ENCODE peak calls at places on chromosomes 1 and 21, in seven cellular contexts. One of them, this sample, is unnamed.

GRCh38 chr1:26044971-26045711 is 777 bp downstream of the SLC30A2 start:
- DNase-seq in NCI-H1092 treated with DMSO at 0.1 percent for 48 hours: no peak
- DNase-seq in dorsolateral prefrontal cortex: no peak
- DNase-seq in EH: no peak
- DNase-seq in right lobe of liver: no peak
- DNase-seq in NCI-H82: no peak
- DNase-seq in stimulated activated CD8-positive, alpha-beta memory T cell treated with anti-CD3 and anti-CD28 coated beads, Interleukin-4, amount 100 ng/mL, for 24 hours: no peak
- DNase-seq in this sample: no peak

GRCh38 chr1:211210052-211210451 is 49.1 kb upstream of the RCOR3 start:
- DNase-seq in NCI-H1092 treated with DMSO at 0.1 percent for 48 hours: no peak
- DNase-seq in right lobe of liver: no peak
- DNase-seq in EH: no peak
- DNase-seq in NCI-H82: no peak
- DNase-seq in dorsolateral prefrontal cortex: no peak
- DNase-seq in stimulated activated CD8-positive, alpha-beta memory T cell treated with anti-CD3 and anti-CD28 coated beads, Interleukin-4, amount 100 ng/mL, for 24 hours: no peak
- DNase-seq in this sample: no peak

GRCh38 chr1:205593967-205594366 is 37.8 kb downstream of the ELK4 start:
- DNase-seq in NCI-H1092 treated with DMSO at 0.1 percent for 48 hours: no peak
- DNase-seq in stimulated activated CD8-positive, alpha-beta memory T cell treated with anti-CD3 and anti-CD28 coated beads, Interleukin-4, amount 100 ng/mL, for 24 hours: no peak
- DNase-seq in right lobe of liver: no peak
- DNase-seq in dorsolateral prefrontal cortex: no peak
- DNase-seq in NCI-H82: no peak
- DNase-seq in EH: no peak
- DNase-seq in this sample: no peak

GRCh38 chr1:233357595-233358446 is 30.3 kb downstream of the MAP3K21 start:
- DNase-seq in dorsolateral prefrontal cortex: no peak
- DNase-seq in NCI-H82: no peak
- DNase-seq in right lobe of liver: no peak
- DNase-seq in stimulated activated CD8-positive, alpha-beta memory T cell treated with anti-CD3 and anti-CD28 coated beads, Interleukin-4, amount 100 ng/mL, for 24 hours: no peak
- DNase-seq in NCI-H1092 treated with DMSO at 0.1 percent for 48 hours: no peak
- DNase-seq in EH: no peak
- DNase-seq in this sample: no peak

GRCh38 chr1:97366986-97367385 is 553.8 kb downstream of the DPYD start:
- DNase-seq in EH: no peak
- DNase-seq in right lobe of liver: no peak
- DNase-seq in NCI-H82: no peak
- DNase-seq in NCI-H1092 treated with DMSO at 0.1 percent for 48 hours: no peak
- DNase-seq in dorsolateral prefrontal cortex: no peak
- DNase-seq in stimulated activated CD8-positive, alpha-beta memory T cell treated with anti-CD3 and anti-CD28 coated beads, Interleukin-4, amount 100 ng/mL, for 24 hours: no peak
- DNase-seq in this sample: no peak

GRCh38 chr1:224377676-224378006 is 21.0 kb downstream of the CNIH4 start:
- DNase-seq in right lobe of liver: no peak
- DNase-seq in dorsolateral prefrontal cortex: no peak
- DNase-seq in stimulated activated CD8-positive, alpha-beta memory T cell treated with anti-CD3 and anti-CD28 coated beads, Interleukin-4, amount 100 ng/mL, for 24 hours: no peak
- DNase-seq in NCI-H1092 treated with DMSO at 0.1 percent for 48 hours: no peak
- DNase-seq in NCI-H82: no peak
- DNase-seq in EH: peak
- DNase-seq in this sample: no peak

GRCh38 chr1:9251501-9251900 is 16.9 kb downstream of the H6PD start:
- DNase-seq in stimulated activated CD8-positive, alpha-beta memory T cell treated with anti-CD3 and anti-CD28 coated beads, Interleukin-4, amount 100 ng/mL, for 24 hours: no peak
- DNase-seq in EH: no peak
- DNase-seq in dorsolateral prefrontal cortex: no peak
- DNase-seq in NCI-H1092 treated with DMSO at 0.1 percent for 48 hours: no peak
- DNase-seq in NCI-H82: peak
- DNase-seq in right lobe of liver: no peak
- DNase-seq in this sample: no peak

GRCh38 chr1:39387452-39387851 is 104.0 kb upstream of the BMP8A start:
- DNase-seq in right lobe of liver: no peak
- DNase-seq in NCI-H82: peak
- DNase-seq in stimulated activated CD8-positive, alpha-beta memory T cell treated with anti-CD3 and anti-CD28 coated beads, Interleukin-4, amount 100 ng/mL, for 24 hours: no peak
- DNase-seq in NCI-H1092 treated with DMSO at 0.1 percent for 48 hours: no peak
- DNase-seq in EH: peak
- DNase-seq in dorsolateral prefrontal cortex: no peak
- DNase-seq in this sample: no peak

GRCh38 chr1:196180847-196181593 is 427.2 kb downstream of the KCNT2 start:
- DNase-seq in stimulated activated CD8-positive, alpha-beta memory T cell treated with anti-CD3 and anti-CD28 coated beads, Interleukin-4, amount 100 ng/mL, for 24 hours: no peak
- DNase-seq in NCI-H82: no peak
- DNase-seq in NCI-H1092 treated with DMSO at 0.1 percent for 48 hours: no peak
- DNase-seq in dorsolateral prefrontal cortex: no peak
- DNase-seq in right lobe of liver: no peak
- DNase-seq in EH: peak
- DNase-seq in this sample: no peak

GRCh38 chr21:32813265-32813903 is 41.8 kb upstream of the PAXBP1 start:
- DNase-seq in stimulated activated CD8-positive, alpha-beta memory T cell treated with anti-CD3 and anti-CD28 coated beads, Interleukin-4, amount 100 ng/mL, for 24 hours: no peak
- DNase-seq in right lobe of liver: no peak
- DNase-seq in NCI-H1092 treated with DMSO at 0.1 percent for 48 hours: no peak
- DNase-seq in NCI-H82: no peak
- DNase-seq in EH: no peak
- DNase-seq in dorsolateral prefrontal cortex: no peak
- DNase-seq in this sample: no peak

GRCh38 chr1:234938924-234939323 is 189.7 kb downstream of the TOMM20 start:
- DNase-seq in NCI-H1092 treated with DMSO at 0.1 percent for 48 hours: no peak
- DNase-seq in stimulated activated CD8-positive, alpha-beta memory T cell treated with anti-CD3 and anti-CD28 coated beads, Interleukin-4, amount 100 ng/mL, for 24 hours: no peak
- DNase-seq in right lobe of liver: peak
- DNase-seq in EH: no peak
- DNase-seq in dorsolateral prefrontal cortex: no peak
- DNase-seq in NCI-H82: no peak
- DNase-seq in this sample: no peak

GRCh38 chr1:153483776-153484175 is 23.3 kb upstream of the S100A7 start:
- DNase-seq in EH: no peak
- DNase-seq in NCI-H1092 treated with DMSO at 0.1 percent for 48 hours: peak
- DNase-seq in stimulated activated CD8-positive, alpha-beta memory T cell treated with anti-CD3 and anti-CD28 coated beads, Interleukin-4, amount 100 ng/mL, for 24 hours: no peak
- DNase-seq in dorsolateral prefrontal cortex: no peak
- DNase-seq in NCI-H82: peak
- DNase-seq in right lobe of liver: no peak
- DNase-seq in this sample: no peak

GRCh38 chr1:60342569-60342968 is 269.0 kb upstream of the C1orf87 start:
- DNase-seq in EH: no peak
- DNase-seq in dorsolateral prefrontal cortex: no peak
- DNase-seq in stimulated activated CD8-positive, alpha-beta memory T cell treated with anti-CD3 and anti-CD28 coated beads, Interleukin-4, amount 100 ng/mL, for 24 hours: no peak
- DNase-seq in right lobe of liver: no peak
- DNase-seq in NCI-H82: no peak
- DNase-seq in NCI-H1092 treated with DMSO at 0.1 percent for 48 hours: no peak
- DNase-seq in this sample: no peak

GRCh38 chr1:95388041-95388440 is 154.0 kb downstream of the RWDD3 start:
- DNase-seq in EH: no peak
- DNase-seq in NCI-H1092 treated with DMSO at 0.1 percent for 48 hours: peak
- DNase-seq in NCI-H82: peak
- DNase-seq in dorsolateral prefrontal cortex: no peak
- DNase-seq in right lobe of liver: no peak
- DNase-seq in stimulated activated CD8-positive, alpha-beta memory T cell treated with anti-CD3 and anti-CD28 coated beads, Interleukin-4, amount 100 ng/mL, for 24 hours: no peak
- DNase-seq in this sample: no peak

GRCh38 chr1:33348676-33349080 is 27.8 kb upstream of the A3GALT2 start:
- DNase-seq in dorsolateral prefrontal cortex: no peak
- DNase-seq in stimulated activated CD8-positive, alpha-beta memory T cell treated with anti-CD3 and anti-CD28 coated beads, Interleukin-4, amount 100 ng/mL, for 24 hours: no peak
- DNase-seq in NCI-H82: peak
- DNase-seq in right lobe of liver: no peak
- DNase-seq in NCI-H1092 treated with DMSO at 0.1 percent for 48 hours: peak
- DNase-seq in EH: peak
- DNase-seq in this sample: no peak

GRCh38 chr21:42193721-42194120 is 25.2 kb upstream of the ABCG1 start:
- DNase-seq in dorsolateral prefrontal cortex: no peak
- DNase-seq in stimulated activated CD8-positive, alpha-beta memory T cell treated with anti-CD3 and anti-CD28 coated beads, Interleukin-4, amount 100 ng/mL, for 24 hours: no peak
- DNase-seq in EH: no peak
- DNase-seq in NCI-H1092 treated with DMSO at 0.1 percent for 48 hours: no peak
- DNase-seq in NCI-H82: no peak
- DNase-seq in right lobe of liver: no peak
- DNase-seq in this sample: no peak

GRCh38 chr1:29757866-29758763 is 521.8 kb downstream of the PTPRU start:
- DNase-seq in NCI-H1092 treated with DMSO at 0.1 percent for 48 hours: no peak
- DNase-seq in dorsolateral prefrontal cortex: no peak
- DNase-seq in stimulated activated CD8-positive, alpha-beta memory T cell treated with anti-CD3 and anti-CD28 coated beads, Interleukin-4, amount 100 ng/mL, for 24 hours: no peak
- DNase-seq in EH: no peak
- DNase-seq in right lobe of liver: no peak
- DNase-seq in NCI-H82: no peak
- DNase-seq in this sample: no peak

GRCh38 chr1:205961970-205962820 is 18.9 kb upstream of the SLC26A9 start:
- DNase-seq in NCI-H82: no peak
- DNase-seq in dorsolateral prefrontal cortex: no peak
- DNase-seq in right lobe of liver: no peak
- DNase-seq in EH: peak
- DNase-seq in NCI-H1092 treated with DMSO at 0.1 percent for 48 hours: peak
- DNase-seq in stimulated activated CD8-positive, alpha-beta memory T cell treated with anti-CD3 and anti-CD28 coated beads, Interleukin-4, amount 100 ng/mL, for 24 hours: no peak
- DNase-seq in this sample: no peak

GRCh38 chr1:39130297-39130696 is 74.2 kb upstream of the MACF1 start:
- DNase-seq in right lobe of liver: no peak
- DNase-seq in stimulated activated CD8-positive, alpha-beta memory T cell treated with anti-CD3 and anti-CD28 coated beads, Interleukin-4, amount 100 ng/mL, for 24 hours: no peak
- DNase-seq in NCI-H82: no peak
- DNase-seq in dorsolateral prefrontal cortex: no peak
- DNase-seq in EH: peak
- DNase-seq in NCI-H1092 treated with DMSO at 0.1 percent for 48 hours: no peak
- DNase-seq in this sample: no peak

GRCh38 chr1:233256191-233256590 is 39.3 kb downstream of the PCNX2 start:
- DNase-seq in NCI-H1092 treated with DMSO at 0.1 percent for 48 hours: no peak
- DNase-seq in NCI-H82: no peak
- DNase-seq in dorsolateral prefrontal cortex: no peak
- DNase-seq in stimulated activated CD8-positive, alpha-beta memory T cell treated with anti-CD3 and anti-CD28 coated beads, Interleukin-4, amount 100 ng/mL, for 24 hours: no peak
- DNase-seq in right lobe of liver: no peak
- DNase-seq in EH: peak
- DNase-seq in this sample: no peak

GRCh38 chr1:1157914-1158710 is 15.6 kb upstream of the TTLL10 start:
- DNase-seq in right lobe of liver: no peak
- DNase-seq in NCI-H82: no peak
- DNase-seq in stimulated activated CD8-positive, alpha-beta memory T cell treated with anti-CD3 and anti-CD28 coated beads, Interleukin-4, amount 100 ng/mL, for 24 hours: no peak
- DNase-seq in NCI-H1092 treated with DMSO at 0.1 percent for 48 hours: no peak
- DNase-seq in EH: peak
- DNase-seq in dorsolateral prefrontal cortex: peak
- DNase-seq in this sample: peak

GRCh38 chr1:44609412-44609767 is 64.9 kb downstream of the TMEM53 start:
- DNase-seq in dorsolateral prefrontal cortex: no peak
- DNase-seq in NCI-H1092 treated with DMSO at 0.1 percent for 48 hours: peak
- DNase-seq in stimulated activated CD8-positive, alpha-beta memory T cell treated with anti-CD3 and anti-CD28 coated beads, Interleukin-4, amount 100 ng/mL, for 24 hours: peak
- DNase-seq in right lobe of liver: peak
- DNase-seq in NCI-H82: peak
- DNase-seq in EH: peak
- DNase-seq in this sample: no peak

GRCh38 chr1:6596886-6597776 is 5.5 kb downstream of the KLHL21 start:
- DNase-seq in stimulated activated CD8-positive, alpha-beta memory T cell treated with anti-CD3 and anti-CD28 coated beads, Interleukin-4, amount 100 ng/mL, for 24 hours: no peak
- DNase-seq in NCI-H1092 treated with DMSO at 0.1 percent for 48 hours: no peak
- DNase-seq in dorsolateral prefrontal cortex: no peak
- DNase-seq in EH: no peak
- DNase-seq in right lobe of liver: no peak
- DNase-seq in NCI-H82: no peak
- DNase-seq in this sample: no peak

GRCh38 chr1:179951383-179952144 is 3.0 kb upstream of the CEP350 start:
- DNase-seq in right lobe of liver: no peak
- DNase-seq in EH: no peak
- DNase-seq in stimulated activated CD8-positive, alpha-beta memory T cell treated with anti-CD3 and anti-CD28 coated beads, Interleukin-4, amount 100 ng/mL, for 24 hours: no peak
- DNase-seq in NCI-H1092 treated with DMSO at 0.1 percent for 48 hours: no peak
- DNase-seq in NCI-H82: no peak
- DNase-seq in dorsolateral prefrontal cortex: no peak
- DNase-seq in this sample: no peak

GRCh38 chr1:76289692-76290091 is 215.1 kb downstream of the ST6GALNAC3 start:
- DNase-seq in dorsolateral prefrontal cortex: no peak
- DNase-seq in EH: no peak
- DNase-seq in NCI-H1092 treated with DMSO at 0.1 percent for 48 hours: no peak
- DNase-seq in NCI-H82: peak
- DNase-seq in stimulated activated CD8-positive, alpha-beta memory T cell treated with anti-CD3 and anti-CD28 coated beads, Interleukin-4, amount 100 ng/mL, for 24 hours: no peak
- DNase-seq in right lobe of liver: no peak
- DNase-seq in this sample: no peak

GRCh38 chr1:103171041-103171590 is 62.8 kb upstream of the COL11A1 start:
- DNase-seq in dorsolateral prefrontal cortex: no peak
- DNase-seq in NCI-H82: no peak
- DNase-seq in right lobe of liver: no peak
- DNase-seq in stimulated activated CD8-positive, alpha-beta memory T cell treated with anti-CD3 and anti-CD28 coated beads, Interleukin-4, amount 100 ng/mL, for 24 hours: no peak
- DNase-seq in EH: peak
- DNase-seq in NCI-H1092 treated with DMSO at 0.1 percent for 48 hours: no peak
- DNase-seq in this sample: no peak

GRCh38 chr1:89125571-89126233 is at the start of gene GBP2:
- DNase-seq in NCI-H82: no peak
- DNase-seq in NCI-H1092 treated with DMSO at 0.1 percent for 48 hours: no peak
- DNase-seq in EH: peak
- DNase-seq in stimulated activated CD8-positive, alpha-beta memory T cell treated with anti-CD3 and anti-CD28 coated beads, Interleukin-4, amount 100 ng/mL, for 24 hours: no peak
- DNase-seq in dorsolateral prefrontal cortex: no peak
- DNase-seq in right lobe of liver: no peak
- DNase-seq in this sample: no peak

GRCh38 chr21:36690637-36691538 is 8.0 kb upstream of the SIM2 start:
- DNase-seq in NCI-H82: no peak
- DNase-seq in NCI-H1092 treated with DMSO at 0.1 percent for 48 hours: no peak
- DNase-seq in EH: no peak
- DNase-seq in dorsolateral prefrontal cortex: no peak
- DNase-seq in right lobe of liver: no peak
- DNase-seq in stimulated activated CD8-positive, alpha-beta memory T cell treated with anti-CD3 and anti-CD28 coated beads, Interleukin-4, amount 100 ng/mL, for 24 hours: no peak
- DNase-seq in this sample: no peak

GRCh38 chr21:41950941-41951408 is 2.8 kb downstream of the C2CD2 start:
- DNase-seq in stimulated activated CD8-positive, alpha-beta memory T cell treated with anti-CD3 and anti-CD28 coated beads, Interleukin-4, amount 100 ng/mL, for 24 hours: no peak
- DNase-seq in NCI-H82: peak
- DNase-seq in EH: no peak
- DNase-seq in dorsolateral prefrontal cortex: no peak
- DNase-seq in right lobe of liver: no peak
- DNase-seq in NCI-H1092 treated with DMSO at 0.1 percent for 48 hours: no peak
- DNase-seq in this sample: no peak

GRCh38 chr1:103948526-103948925 is 198.8 kb downstream of the AMY1C start:
- DNase-seq in right lobe of liver: no peak
- DNase-seq in NCI-H1092 treated with DMSO at 0.1 percent for 48 hours: no peak
- DNase-seq in stimulated activated CD8-positive, alpha-beta memory T cell treated with anti-CD3 and anti-CD28 coated beads, Interleukin-4, amount 100 ng/mL, for 24 hours: no peak
- DNase-seq in EH: no peak
- DNase-seq in NCI-H82: no peak
- DNase-seq in dorsolateral prefrontal cortex: no peak
- DNase-seq in this sample: no peak

GRCh38 chr1:43994794-43995790 is 3.7 kb downstream of the CCDC24 start:
- DNase-seq in stimulated activated CD8-positive, alpha-beta memory T cell treated with anti-CD3 and anti-CD28 coated beads, Interleukin-4, amount 100 ng/mL, for 24 hours: no peak
- DNase-seq in right lobe of liver: no peak
- DNase-seq in dorsolateral prefrontal cortex: no peak
- DNase-seq in EH: peak
- DNase-seq in NCI-H82: peak
- DNase-seq in NCI-H1092 treated with DMSO at 0.1 percent for 48 hours: no peak
- DNase-seq in this sample: no peak

GRCh38 chr21:32155226-32155625 is 123.6 kb downstream of the MIS18A start:
- DNase-seq in EH: no peak
- DNase-seq in right lobe of liver: no peak
- DNase-seq in stimulated activated CD8-positive, alpha-beta memory T cell treated with anti-CD3 and anti-CD28 coated beads, Interleukin-4, amount 100 ng/mL, for 24 hours: no peak
- DNase-seq in NCI-H1092 treated with DMSO at 0.1 percent for 48 hours: no peak
- DNase-seq in dorsolateral prefrontal cortex: no peak
- DNase-seq in NCI-H82: no peak
- DNase-seq in this sample: no peak

GRCh38 chr1:203667616-203668015 is 41.0 kb downstream of the ATP2B4 start:
- DNase-seq in EH: peak
- DNase-seq in dorsolateral prefrontal cortex: no peak
- DNase-seq in right lobe of liver: no peak
- DNase-seq in NCI-H1092 treated with DMSO at 0.1 percent for 48 hours: no peak
- DNase-seq in NCI-H82: no peak
- DNase-seq in stimulated activated CD8-positive, alpha-beta memory T cell treated with anti-CD3 and anti-CD28 coated beads, Interleukin-4, amount 100 ng/mL, for 24 hours: no peak
- DNase-seq in this sample: no peak